ENCODE peak calls at places on chromosomes 3 and 15, in ten cellular contexts. Q is HS-27A; Y is ovary; O is NCI-H69; N is nucleus accumbens; B is left lobe of liver; R is stimulated activated CD4-positive, alpha-beta T cell treated with anti-CD3 and anti-CD28 coated beads, Interleukin-15, amount 100 ng/mL, for 24 hours; G is A549; C is A172; X is right atrium auricular region. D is an unnamed sample.
A peak's percentile ranks its signal among the peaks of the same experiment; 100 is the strongest.

GRCh38 chr3:162390891-162391290 is 894.3 kb downstream of the OTOL1 start:
- DNase-seq in Q (peak; percentile 78), Y (no peak), O (no peak), N (no peak), B (no peak), R (no peak), G (peak; percentile 53), C (peak; percentile 84), X (no peak), D (no peak)

GRCh38 chr3:153970047-153970446 is 151.1 kb upstream of the ARHGEF26 start:
- DNase-seq in Q (no peak), Y (no peak), O (peak; percentile 73), N (no peak), B (no peak), R (no peak), G (no peak), C (no peak), X (no peak), D (no peak)

GRCh38 chr15:50971542-50971941 is 63.1 kb downstream of the AP4E1 start:
- DNase-seq in Q (no peak), Y (no peak), O (no peak), N (no peak), B (no peak), R (no peak), G (no peak), C (no peak), X (no peak), D (no peak)

GRCh38 chr3:139418144-139418543 is 28.7 kb upstream of the COPB2 start:
- DNase-seq in Q (no peak), Y (no peak), O (no peak), N (no peak), B (no peak), R (no peak), G (no peak), C (no peak), X (no peak), D (no peak)

GRCh38 chr15:40300771-40301170 is 7.0 kb downstream of the PLCB2 start:
- DNase-seq in Q (no peak), Y (no peak), O (no peak), N (no peak), B (no peak), R (no peak), G (no peak), C (no peak), X (no peak), D (no peak)

GRCh38 chr15:47820780-47821319 is 103.5 kb downstream of the SEMA6D start:
- DNase-seq in Q (no peak), Y (no peak), O (no peak), N (no peak), B (no peak), R (no peak), G (no peak), C (no peak), X (no peak), D (peak; percentile 39)

GRCh38 chr15:65580287-65580686 is 30.6 kb downstream of the INTS14 start:
- DNase-seq in Q (no peak), Y (no peak), O (no peak), N (no peak), B (no peak), R (no peak), G (peak; percentile 46), C (peak; percentile 71), X (no peak), D (no peak)

GRCh38 chr3:15345051-15345607 is 12.7 kb upstream of the SH3BP5 start:
- DNase-seq in Q (no peak), Y (no peak), O (peak; percentile 78), N (no peak), B (peak; percentile 61), R (no peak), G (no peak), C (no peak), X (no peak), D (no peak)

GRCh38 chr3:104909721-104910120 is 457.0 kb upstream of the ALCAM start:
- DNase-seq in Q (no peak), Y (no peak), O (peak; percentile 72), N (no peak), B (no peak), R (no peak), G (no peak), C (peak; percentile 41), X (no peak), D (peak; percentile 64)